ENCODE peak calls at places on chromosomes 4 and X, in seven cellular contexts. K, Z, V, U, J, N and W are unnamed samples. For H3K79me1, the result is how much of the 10 kb centered on the place peaks cover.

GRCh38 chr4:165541773-165542459 is 163.1 kb downstream of the CPE start:
- DNase-seq in U (no peak), N (no peak), K (no peak), Z (no peak), J (no peak), V (no peak), W (no peak)

GRCh38 chr4:4689694-4690440 is 148.0 kb upstream of the STX18 start:
- DNase-seq in V (no peak), J (no peak), K (no peak), U (no peak), N (no peak), Z (no peak), W (no peak)

GRCh38 chr4:24988776-24989175 is 42.0 kb downstream of the LGI2 start:
- DNase-seq in Z (peak), K (peak), N (peak), J (peak), V (no peak), U (peak), W (peak)

GRCh38 chr4:174394915-174395314 is 111.2 kb downstream of the CEP44 start:
- DNase-seq in U (no peak), K (peak), Z (no peak), J (no peak), N (no peak), V (no peak), W (peak)

GRCh38 chr4:153160856-153161598 is 43.2 kb upstream of the TRIM2 start:
- DNase-seq in U (no peak), J (no peak), N (no peak), V (no peak), Z (no peak), K (no peak), W (no peak)

GRCh38 chr4:80035336-80035735 is 37.7 kb downstream of the ANTXR2 start:
- DNase-seq in N (no peak), J (no peak), U (no peak), V (no peak), K (no peak), Z (peak), W (no peak)

GRCh38 chrX:32392655-32393054 is 818.7 kb downstream of the DMD start:
- DNase-seq in J (no peak), V (no peak), U (no peak), K (no peak), N (no peak), Z (no peak), W (no peak)

GRCh38 chr4:106048250-106048931 is 153.1 kb downstream of the NPNT start:
- DNase-seq in N (no peak), U (no peak), Z (no peak), K (peak), V (peak), J (no peak), W (peak)

GRCh38 chrX:132669142-132669541 is 180.3 kb upstream of the MBNL3 start:
- DNase-seq in Z (no peak), J (no peak), V (no peak), K (no peak), U (no peak), N (no peak), W (no peak)

GRCh38 chr4:126916626-126917140 is 716.1 kb upstream of the INTU start:
- DNase-seq in V (no peak), J (no peak), Z (no peak), K (no peak), N (no peak), U (no peak), W (peak)

GRCh38 chr4:105998210-105998609 is 102.9 kb downstream of the NPNT start:
- DNase-seq in J (no peak), V (no peak), K (no peak), U (no peak), N (no peak), Z (no peak), W (no peak)

GRCh38 chrX:151393514-151393913 is 3.5 kb upstream of the VMA21 start:
- DNase-seq in N (peak), U (peak), K (no peak), V (peak), J (no peak), Z (peak), W (no peak)

GRCh38 chrX:22969416-22969815 is 30.3 kb upstream of the DDX53 start:
- DNase-seq in K (peak), V (no peak), U (no peak), Z (no peak), N (peak), J (no peak), W (peak)

GRCh38 chr4:148845609-148846008 is 403.4 kb upstream of the NR3C2 start:
- DNase-seq in U (no peak), K (no peak), Z (no peak), J (no peak), V (no peak), N (no peak), W (no peak)

GRCh38 chrX:23578079-23578478 is 89.2 kb upstream of the PRDX4 start:
- DNase-seq in J (no peak), Z (no peak), N (no peak), K (no peak), V (no peak), U (no peak), W (no peak)

GRCh38 chrX:149831473-149831872 is 49.5 kb upstream of the MAGEA8 start:
- DNase-seq in U (no peak), N (no peak), K (no peak), J (no peak), V (no peak), Z (peak), W (no peak)

GRCh38 chr4:26263165-26263564 is 57.6 kb upstream of the RBPJ start:
- DNase-seq in N (peak), Z (peak), U (peak), K (no peak), V (no peak), J (no peak), W (no peak)

GRCh38 chr4:74117024-74117534 is 18.1 kb upstream of the CXCL2 start:
- DNase-seq in Z (peak), N (peak), U (no peak), J (no peak), V (no peak), K (peak), W (peak)

GRCh38 chrX:54413753-54414152 is 26.5 kb upstream of the TSR2 start:
- DNase-seq in N (no peak), J (no peak), V (no peak), K (peak), U (no peak), Z (no peak), W (no peak)

GRCh38 chr4:101200561-101200960 is 146.8 kb downstream of the PPP3CA start:
- DNase-seq in Z (no peak), K (peak), N (peak), U (no peak), J (no peak), V (no peak), W (peak)

GRCh38 chrX:97563531-97564133 is 679.9 kb downstream of the RPA4 start:
- DNase-seq in V (no peak), K (peak), N (peak), Z (no peak), J (no peak), U (no peak), W (peak)

GRCh38 chrX:34918856-34919255 is 23.7 kb upstream of the FAM47B start:
- DNase-seq in V (peak), J (no peak), Z (peak), U (peak), K (peak), N (peak), W (peak)

GRCh38 chrX:39174761-39175417 is 373.6 kb downstream of the MID1IP1 start:
- DNase-seq in N (no peak), V (no peak), Z (no peak), J (no peak), K (no peak), U (no peak), W (no peak)

GRCh38 chrX:106726485-106727437 is at the start of gene RNF128:
- DNase-seq in Z (peak), K (peak), U (peak), N (peak), V (no peak), J (peak), W (peak)

GRCh38 chrX:28584025-28584424 is 3.2 kb upstream of the IL1RAPL1 start:
- DNase-seq in Z (no peak), K (no peak), N (no peak), U (no peak), V (no peak), J (no peak), W (no peak)

GRCh38 chr4:185471235-185472062 is at the start of gene CCDC110:
- DNase-seq in J (peak), Z (peak), N (peak), V (peak), K (peak), U (peak), W (peak)

GRCh38 chr4:185469539-185470154 is 1.9 kb downstream of the CCDC110 start:
- DNase-seq in U (no peak), V (no peak), J (peak), Z (no peak), N (no peak), K (no peak), W (no peak)

GRCh38 chr4:185473247-185473646 is 1.7 kb upstream of the CCDC110 start:
- DNase-seq in Z (no peak), K (no peak), V (no peak), J (no peak), U (no peak), N (no peak), W (no peak)

GRCh38 chr4:185470503-185471195 is 884 bp downstream of the CCDC110 start:
- DNase-seq in U (peak), K (peak), N (peak), J (peak), V (peak), Z (peak), W (peak)

DNA sequence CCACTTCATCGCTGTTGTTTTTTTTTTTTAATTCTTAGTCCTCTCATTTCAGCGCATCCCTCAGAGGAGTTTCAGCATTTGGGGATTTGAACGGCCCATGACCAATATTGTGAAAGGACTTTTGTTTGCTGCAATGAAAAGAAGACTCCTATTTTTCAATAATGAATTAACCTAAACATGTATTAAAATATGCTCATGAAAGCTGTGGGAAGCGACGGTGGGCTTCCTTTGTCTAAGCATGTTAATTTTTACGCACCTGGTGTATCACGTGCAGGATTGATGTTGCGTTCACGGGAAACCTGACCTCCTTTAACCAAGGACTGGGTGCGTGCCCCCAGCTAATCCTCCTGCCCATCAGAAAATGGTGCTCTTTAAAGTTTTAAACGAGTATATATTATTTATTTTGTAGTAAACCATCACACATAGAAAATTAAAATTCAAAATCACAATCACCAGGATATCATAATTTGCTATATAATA is 570 bp upstream of the CCDC110 start:
- DNase-seq in N (no peak), U (no peak), K (peak), Z (no peak), V (no peak), J (no peak), W (no peak)
- H3K79me1 ChIP-seq in N (under half), U (under half), K (under half), Z (under half), V (under half), J (under half), W (under half)

DNA sequence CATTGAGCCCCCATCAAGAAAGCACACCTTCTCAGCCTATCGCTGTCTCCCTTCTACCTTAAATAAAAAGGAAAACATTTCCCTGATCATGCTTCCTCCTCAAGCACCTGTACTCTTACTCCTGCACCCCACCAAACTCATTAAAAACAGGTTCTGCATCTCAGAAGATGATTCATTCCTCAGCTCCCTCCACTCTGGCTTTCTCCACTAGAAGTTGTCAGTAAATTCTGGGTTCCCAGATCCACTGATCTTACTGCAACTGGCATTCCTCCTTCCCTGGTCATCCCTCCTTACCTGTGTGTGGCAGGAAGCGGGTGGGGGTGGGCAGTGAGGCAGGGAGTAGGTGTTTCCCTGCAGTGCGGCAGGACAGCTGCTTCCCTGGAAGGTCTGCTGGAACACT is 108.8 kb downstream of the GPR143 start:
- DNase-seq in J (no peak), V (no peak), Z (no peak), K (no peak), N (no peak), U (no peak), W (no peak)
- H3K18ac ChIP-seq in J (no peak), V (no peak), Z (no peak), K (no peak), N (no peak), U (no peak), W (no peak)

DNA sequence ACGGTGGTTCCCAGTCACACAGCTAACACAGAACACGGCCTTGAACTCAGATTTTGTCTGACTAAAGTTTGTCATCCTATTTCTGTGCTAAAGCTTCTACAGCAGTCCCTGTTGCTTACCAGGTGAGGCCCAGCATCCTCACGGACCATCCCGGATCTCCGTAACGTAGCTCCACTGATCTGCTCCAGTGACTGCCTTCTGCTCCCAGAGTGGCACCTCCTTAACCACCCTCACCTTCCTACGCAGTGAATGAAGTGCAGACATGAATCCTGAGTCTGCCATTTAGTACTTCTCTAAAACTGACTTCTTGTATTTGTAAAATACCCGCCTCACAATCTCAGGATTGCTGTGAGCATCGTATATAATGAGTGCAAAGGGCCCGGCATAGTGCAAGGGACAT is 27.6 kb upstream of the ACSL1 start:
- DNase-seq in K (no peak), N (no peak), Z (no peak), J (no peak), U (no peak), V (no peak), W (no peak)
- H3K79me1 ChIP-seq in K (under half), N (under half), Z (under half), J (under half), U (under half), V (under half), W (under half)

GRCh38 chr4:84159767-84160166 is 339.3 kb downstream of the NKX6-1 start:
- DNase-seq in K (no peak), V (peak), Z (peak), N (no peak), J (peak), U (peak), W (no peak)
- H3K18ac ChIP-seq in K (no peak), V (no peak), Z (no peak), N (no peak), J (no peak), U (no peak), W (no peak)

DNA sequence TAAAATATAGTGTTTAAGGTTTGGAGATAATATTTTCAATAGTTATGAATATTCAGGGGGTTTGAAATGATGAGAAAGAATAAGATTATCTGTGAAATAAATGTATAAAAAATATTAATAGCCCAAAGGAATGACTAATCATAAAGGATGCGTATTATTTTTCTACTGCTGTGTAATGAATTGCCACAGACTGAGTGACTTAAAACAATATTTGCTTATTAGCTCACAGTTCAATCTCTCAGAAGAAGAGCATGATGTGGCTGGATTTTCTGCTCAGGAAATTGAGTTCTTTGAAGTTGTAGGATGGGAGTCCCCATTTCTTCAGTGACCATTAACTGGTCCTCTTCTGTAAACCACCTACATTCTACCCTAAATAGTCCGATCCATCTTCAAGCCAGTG is 1680.8 kb upstream of the AGA start:
- DNase-seq in V (no peak), J (no peak), U (no peak), Z (no peak), K (no peak), N (no peak), W (no peak)
- H3K79me1 ChIP-seq in V (under half), J (under half), U (under half), Z (under half), K (under half), N (under half), W (under half)

GRCh38 chrX:53085661-53086229 is 3.6 kb downstream of the TSPYL2 start:
- DNase-seq in N (no peak), J (no peak), V (no peak), K (no peak), U (no peak), Z (no peak), W (no peak)

GRCh38 chrX:53087378-53087777 is 5.2 kb downstream of the TSPYL2 start:
- DNase-seq in J (no peak), K (no peak), N (no peak), V (no peak), Z (no peak), U (no peak), W (no peak)

GRCh38 chrX:53086464-53086863 is 4.3 kb downstream of the TSPYL2 start:
- DNase-seq in Z (no peak), K (no peak), J (no peak), V (no peak), U (no peak), N (no peak), W (no peak)

GRCh38 chrX:53089224-53089842 is 4.6 kb upstream of the KANTR start:
- DNase-seq in J (no peak), N (peak), Z (peak), K (peak), U (no peak), V (no peak), W (peak)

DNA sequence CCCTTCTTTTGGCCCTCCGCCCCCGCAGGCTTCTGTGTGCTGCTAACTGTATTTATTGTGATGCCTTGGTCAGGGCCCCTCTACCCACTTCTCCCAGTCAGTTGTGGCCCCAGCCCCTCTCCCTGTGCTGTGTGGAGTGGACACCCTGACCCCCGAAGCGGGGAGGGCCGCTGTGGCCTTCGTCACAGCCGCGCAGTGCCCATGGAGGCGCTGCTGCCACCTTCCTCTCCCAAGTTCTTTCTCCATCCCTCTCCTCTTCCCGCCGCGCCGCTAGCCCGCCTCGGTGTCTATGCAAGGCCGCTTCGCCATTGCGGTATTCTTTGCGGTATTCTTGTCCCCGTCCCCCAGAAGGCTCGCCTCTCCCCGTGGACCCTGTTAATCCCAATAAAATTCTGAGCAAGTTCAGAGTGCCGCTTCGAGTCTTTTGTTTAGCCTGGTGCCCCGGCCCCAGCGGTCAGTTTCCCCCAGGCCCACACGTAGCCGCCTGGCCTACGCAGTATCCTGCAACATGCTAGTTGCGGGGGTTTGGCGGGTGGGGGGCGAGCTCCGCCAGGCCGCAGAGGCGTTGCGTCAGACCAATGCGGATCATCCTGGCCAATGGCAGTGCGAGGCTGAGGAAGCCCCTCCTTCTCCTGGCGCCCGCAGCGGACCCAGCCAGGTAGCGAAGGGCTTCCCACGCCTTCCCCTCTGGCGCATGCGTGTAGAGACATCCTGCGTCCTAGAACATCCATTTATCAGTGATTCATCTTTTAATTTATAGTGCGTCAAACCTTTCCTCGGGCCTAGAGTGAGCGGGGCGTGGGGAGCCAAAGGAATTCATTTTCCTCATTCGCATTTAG is 5.6 kb upstream of the KANTR start:
- DNase-seq in J (peak), N (peak), K (peak), Z (peak), U (peak), V (no peak), W (peak)
- H3K18ac ChIP-seq in J (peak), N (no peak), K (peak), Z (no peak), U (peak), V (no peak), W (no peak)

GRCh38 chr4:23877758-23878229 is 12.1 kb downstream of the PPARGC1A start:
- DNase-seq in U (no peak), V (no peak), N (no peak), J (no peak), Z (peak), K (peak), W (peak)
- H3K79me1 ChIP-seq in U (under half), V (under half), N (under half), J (under half), Z (under half), K (under half), W (under half)

DNA sequence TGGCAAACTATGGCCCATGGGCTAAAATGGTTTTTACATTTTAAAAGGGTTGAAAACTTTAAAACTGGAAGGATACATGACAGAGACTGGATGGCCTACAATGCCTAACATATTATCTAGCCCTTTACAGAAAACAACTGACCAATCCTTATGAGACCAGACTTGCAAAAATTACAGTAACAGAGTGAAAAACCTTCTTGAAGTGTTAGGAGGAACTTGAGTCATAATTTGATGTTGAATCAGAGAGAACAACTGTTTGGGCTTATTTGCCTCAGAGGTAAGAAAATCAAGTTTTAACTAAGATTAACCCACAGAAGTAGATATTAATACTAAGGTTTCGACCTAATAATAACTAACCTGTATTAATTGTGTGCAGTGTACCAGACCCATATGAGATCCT is 12.4 kb upstream of the NAP1L5 start:
- DNase-seq in V (no peak), K (no peak), Z (no peak), N (no peak), U (no peak), J (no peak), W (no peak)
- H3K18ac ChIP-seq in V (no peak), K (no peak), Z (no peak), N (no peak), U (no peak), J (no peak), W (no peak)

GRCh38 chr4:188714488-188714887 is 575.2 kb downstream of the TRIML1 start:
- DNase-seq in Z (no peak), K (no peak), V (no peak), U (no peak), J (no peak), N (no peak), W (peak)
- H3K79me1 ChIP-seq in Z (under half), K (under half), V (under half), U (under half), J (under half), N (under half), W (under half)